ENCODE peak calls at places on chromosome 1, in four cellular contexts. One of them, this sample, is unnamed.

GRCh38 chr1:204577794-204578478 is 61.7 kb downstream of the MDM4 start:
- DNase-seq in H9: no peak
- DNase-seq in neural progenitor cell: no peak
- DNase-seq in OCI-LY7: no peak
- DNase-seq in this sample: no peak

GRCh38 chr1:59947047-59947938 is 20.7 kb upstream of the CYP2J2 start:
- DNase-seq in OCI-LY7: peak
- DNase-seq in H9: peak
- DNase-seq in neural progenitor cell: peak
- DNase-seq in this sample: peak

GRCh38 chr1:211547710-211548109 is 31.3 kb downstream of the SLC30A1 start:
- DNase-seq in H9: no peak
- DNase-seq in OCI-LY7: no peak
- DNase-seq in neural progenitor cell: no peak
- DNase-seq in this sample: no peak

GRCh38 chr1:15400627-15401026 is 9.1 kb upstream of the EFHD2 start:
- DNase-seq in OCI-LY7: no peak
- DNase-seq in neural progenitor cell: no peak
- DNase-seq in H9: no peak
- DNase-seq in this sample: no peak

GRCh38 chr1:158177705-158178450 is 2.8 kb upstream of the CD1D start:
- DNase-seq in OCI-LY7: peak
- DNase-seq in neural progenitor cell: peak
- DNase-seq in H9: peak
- DNase-seq in this sample: peak

GRCh38 chr1:39395357-39395831 is 96.0 kb upstream of the BMP8A start:
- DNase-seq in neural progenitor cell: no peak
- DNase-seq in H9: no peak
- DNase-seq in OCI-LY7: peak
- DNase-seq in this sample: no peak

GRCh38 chr1:114153621-114154145 is at the start of gene SYT6:
- DNase-seq in neural progenitor cell: peak
- DNase-seq in OCI-LY7: no peak
- DNase-seq in H9: no peak
- DNase-seq in this sample: no peak

GRCh38 chr1:83583351-83584014 is 415.4 kb downstream of the TTLL7 start:
- DNase-seq in OCI-LY7: no peak
- DNase-seq in neural progenitor cell: peak
- DNase-seq in H9: peak
- DNase-seq in this sample: no peak

GRCh38 chr1:47189844-47190562 is at the start of gene PDZK1IP1:
- DNase-seq in OCI-LY7: no peak
- DNase-seq in neural progenitor cell: peak
- DNase-seq in H9: peak
- DNase-seq in this sample: no peak

GRCh38 chr1:57550092-57550491 is 126.2 kb upstream of the DAB1 start:
- DNase-seq in H9: no peak
- DNase-seq in neural progenitor cell: no peak
- DNase-seq in OCI-LY7: no peak
- DNase-seq in this sample: no peak

GRCh38 chr1:1371354-1371740 is 3.7 kb downstream of the AURKAIP1 start:
- DNase-seq in OCI-LY7: no peak
- DNase-seq in neural progenitor cell: no peak
- DNase-seq in H9: no peak
- DNase-seq in this sample: no peak

GRCh38 chr1:233294991-233295774 is at the start of gene PCNX2:
- DNase-seq in neural progenitor cell: peak
- DNase-seq in OCI-LY7: peak
- DNase-seq in H9: peak
- DNase-seq in this sample: peak

GRCh38 chr1:183942933-183943693 is 94.4 kb downstream of the COLGALT2 start:
- DNase-seq in neural progenitor cell: peak
- DNase-seq in OCI-LY7: no peak
- DNase-seq in H9: no peak
- DNase-seq in this sample: peak

GRCh38 chr1:17009706-17010105 is 2.0 kb downstream of the ATP13A2 start:
- DNase-seq in neural progenitor cell: no peak
- DNase-seq in OCI-LY7: peak
- DNase-seq in H9: no peak
- DNase-seq in this sample: no peak

GRCh38 chr1:201850053-201850397 is 21.1 kb downstream of the IPO9 start:
- DNase-seq in OCI-LY7: no peak
- DNase-seq in neural progenitor cell: no peak
- DNase-seq in H9: no peak
- DNase-seq in this sample: no peak

GRCh38 chr1:89538361-89538760 is 13.7 kb downstream of the LRRC8B start:
- DNase-seq in neural progenitor cell: no peak
- DNase-seq in H9: no peak
- DNase-seq in OCI-LY7: no peak
- DNase-seq in this sample: no peak

GRCh38 chr1:29651684-29652665 is 415.7 kb downstream of the PTPRU start:
- DNase-seq in H9: peak
- DNase-seq in neural progenitor cell: no peak
- DNase-seq in OCI-LY7: no peak
- DNase-seq in this sample: no peak

GRCh38 chr1:222095606-222096475 is 354.0 kb upstream of the DUSP10 start:
- DNase-seq in neural progenitor cell: peak
- DNase-seq in H9: peak
- DNase-seq in OCI-LY7: peak
- DNase-seq in this sample: peak

GRCh38 chr1:13700521-13701273 is 709 bp downstream of the PRDM2 start:
- DNase-seq in H9: peak
- DNase-seq in neural progenitor cell: peak
- DNase-seq in OCI-LY7: peak
- DNase-seq in this sample: peak

GRCh38 chr1:183807549-183808168 is 2.7 kb downstream of the RGL1 start:
- DNase-seq in neural progenitor cell: no peak
- DNase-seq in H9: no peak
- DNase-seq in OCI-LY7: no peak
- DNase-seq in this sample: no peak

GRCh38 chr1:116794804-116795481 is 40.7 kb downstream of the CD2 start:
- DNase-seq in OCI-LY7: peak
- DNase-seq in neural progenitor cell: no peak
- DNase-seq in H9: no peak
- DNase-seq in this sample: no peak

GRCh38 chr1:113912594-113913311 is 7.6 kb downstream of the DCLRE1B start:
- DNase-seq in OCI-LY7: no peak
- DNase-seq in neural progenitor cell: no peak
- DNase-seq in H9: no peak
- DNase-seq in this sample: no peak

GRCh38 chr1:65493792-65494191 is 73.3 kb downstream of the LEPR start:
- DNase-seq in H9: no peak
- DNase-seq in OCI-LY7: no peak
- DNase-seq in neural progenitor cell: no peak
- DNase-seq in this sample: no peak

GRCh38 chr1:47870480-47870879 is 126.7 kb downstream of the TRABD2B start:
- DNase-seq in OCI-LY7: no peak
- DNase-seq in H9: no peak
- DNase-seq in neural progenitor cell: no peak
- DNase-seq in this sample: no peak

GRCh38 chr1:9671377-9672140 is 20.0 kb downstream of the PIK3CD start:
- DNase-seq in OCI-LY7: no peak
- DNase-seq in H9: no peak
- DNase-seq in neural progenitor cell: no peak
- DNase-seq in this sample: no peak

GRCh38 chr1:37558411-37558810 is 1.7 kb downstream of the DNALI1 start:
- DNase-seq in H9: no peak
- DNase-seq in OCI-LY7: no peak
- DNase-seq in neural progenitor cell: no peak
- DNase-seq in this sample: no peak

GRCh38 chr1:27601771-27602509 is 2.0 kb downstream of the AHDC1 start:
- DNase-seq in neural progenitor cell: peak
- DNase-seq in H9: no peak
- DNase-seq in OCI-LY7: no peak
- DNase-seq in this sample: no peak
- H3K4me2 ChIP-seq in neural progenitor cell: peak
- H3K4me2 ChIP-seq in H9: peak
- H3K4me2 ChIP-seq in OCI-LY7: peak
- H3K4me2 ChIP-seq in this sample: peak

GRCh38 chr1:20551161-20551560 is 1.2 kb upstream of the FAM43B start:
- DNase-seq in H9: no peak
- DNase-seq in OCI-LY7: no peak
- DNase-seq in neural progenitor cell: no peak
- DNase-seq in this sample: no peak

GRCh38 chr1:20552728-20553571 is 577 bp downstream of the FAM43B start:
- DNase-seq in H9: peak
- DNase-seq in neural progenitor cell: peak
- DNase-seq in OCI-LY7: no peak
- DNase-seq in this sample: peak

GRCh38 chr1:20555758-20556120 is 3.4 kb downstream of the FAM43B start:
- DNase-seq in neural progenitor cell: no peak
- DNase-seq in OCI-LY7: no peak
- DNase-seq in H9: no peak
- DNase-seq in this sample: no peak

GRCh38 chr1:20555025-20555757 is 2.8 kb downstream of the FAM43B start:
- DNase-seq in H9: no peak
- DNase-seq in neural progenitor cell: no peak
- DNase-seq in OCI-LY7: no peak
- DNase-seq in this sample: no peak

DNA sequence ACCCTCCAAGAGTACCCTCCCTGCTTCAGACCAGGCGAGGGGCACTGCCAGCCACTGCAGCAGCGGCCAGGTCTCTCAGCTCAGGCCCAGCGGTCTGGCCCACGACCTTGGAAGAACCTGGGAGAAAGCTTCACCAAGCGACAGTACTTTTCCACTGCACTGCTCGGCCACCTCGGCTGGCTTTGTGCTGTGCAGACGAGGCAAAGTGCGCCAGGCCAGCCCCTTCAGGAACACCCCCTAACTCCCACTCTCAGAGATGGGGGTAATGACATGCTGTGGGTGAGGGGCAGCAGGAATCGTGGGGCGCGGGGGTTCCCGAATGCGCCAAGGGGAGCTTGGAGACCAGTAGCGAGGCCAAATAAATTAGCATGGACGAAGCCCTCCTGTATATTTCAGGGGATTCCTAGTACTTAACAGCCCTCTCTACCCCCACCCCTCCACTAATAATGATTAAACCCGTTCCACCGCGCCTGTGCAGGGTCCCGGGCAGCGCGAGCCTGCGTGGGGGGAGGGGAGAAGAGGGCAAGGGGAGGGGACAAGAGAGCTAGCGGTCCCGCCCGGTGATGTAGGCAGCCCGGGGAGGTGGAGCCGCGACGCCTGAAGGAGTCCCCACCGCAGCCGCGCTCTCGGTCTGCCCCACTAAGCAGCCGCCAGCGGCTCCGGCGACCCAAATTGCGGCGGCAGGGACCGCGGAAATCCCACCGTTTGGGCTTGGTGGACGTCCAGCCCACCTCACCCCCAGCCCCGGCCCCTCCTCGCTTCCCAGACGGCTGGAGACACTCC is at the start of gene FAM43B:
- DNase-seq in H9: peak
- DNase-seq in neural progenitor cell: peak
- DNase-seq in OCI-LY7: no peak
- DNase-seq in this sample: peak
- H3K4me2 ChIP-seq in H9: peak
- H3K4me2 ChIP-seq in neural progenitor cell: peak
- H3K4me2 ChIP-seq in OCI-LY7: peak
- H3K4me2 ChIP-seq in this sample: peak

GRCh38 chr1:229268505-229268904 is 2.4 kb upstream of the RAB4A start:
- DNase-seq in neural progenitor cell: no peak
- DNase-seq in H9: no peak
- DNase-seq in OCI-LY7: no peak
- DNase-seq in this sample: no peak

GRCh38 chr1:229272164-229273158 is 1.6 kb downstream of the RAB4A start:
- DNase-seq in neural progenitor cell: no peak
- DNase-seq in OCI-LY7: no peak
- DNase-seq in H9: no peak
- DNase-seq in this sample: no peak

GRCh38 chr1:229270547-229271447 is at the start of gene RAB4A:
- DNase-seq in neural progenitor cell: peak
- DNase-seq in OCI-LY7: peak
- DNase-seq in H9: peak
- DNase-seq in this sample: peak

GRCh38 chr1:229273507-229274232 is 2.8 kb downstream of the RAB4A start:
- DNase-seq in H9: no peak
- DNase-seq in neural progenitor cell: no peak
- DNase-seq in OCI-LY7: no peak
- DNase-seq in this sample: no peak

GRCh38 chr1:229271448-229272120 is 673 bp downstream of the RAB4A start:
- DNase-seq in OCI-LY7: peak
- DNase-seq in neural progenitor cell: peak
- DNase-seq in H9: no peak
- DNase-seq in this sample: peak
- H3K4me2 ChIP-seq in OCI-LY7: peak
- H3K4me2 ChIP-seq in neural progenitor cell: peak
- H3K4me2 ChIP-seq in H9: peak
- H3K4me2 ChIP-seq in this sample: peak

GRCh38 chr1:185497177-185497576 is 180.1 kb upstream of the IVNS1ABP start:
- DNase-seq in OCI-LY7: no peak
- DNase-seq in neural progenitor cell: no peak
- DNase-seq in H9: no peak
- DNase-seq in this sample: no peak

GRCh38 chr1:185491604-185492003 is 174.6 kb upstream of the IVNS1ABP start:
- DNase-seq in OCI-LY7: no peak
- DNase-seq in neural progenitor cell: no peak
- DNase-seq in H9: no peak
- DNase-seq in this sample: no peak

GRCh38 chr1:185495898-185496297 is 178.9 kb upstream of the IVNS1ABP start:
- DNase-seq in OCI-LY7: no peak
- DNase-seq in neural progenitor cell: no peak
- DNase-seq in H9: no peak
- DNase-seq in this sample: no peak

GRCh38 chr1:185490924-185491323 is 173.9 kb upstream of the IVNS1ABP start:
- DNase-seq in neural progenitor cell: no peak
- DNase-seq in OCI-LY7: no peak
- DNase-seq in H9: no peak
- DNase-seq in this sample: no peak

GRCh38 chr1:185495017-185495416 is 178.0 kb upstream of the IVNS1ABP start:
- DNase-seq in OCI-LY7: no peak
- DNase-seq in neural progenitor cell: no peak
- DNase-seq in H9: no peak
- DNase-seq in this sample: no peak
- H3K4me2 ChIP-seq in OCI-LY7: no peak
- H3K4me2 ChIP-seq in neural progenitor cell: no peak
- H3K4me2 ChIP-seq in H9: no peak
- H3K4me2 ChIP-seq in this sample: no peak

GRCh38 chr1:168161459-168161858 is 17.3 kb upstream of the TIPRL start:
- DNase-seq in OCI-LY7: no peak
- DNase-seq in H9: no peak
- DNase-seq in neural progenitor cell: no peak
- DNase-seq in this sample: no peak

GRCh38 chr1:168159251-168159650 is 19.5 kb upstream of the TIPRL start:
- DNase-seq in H9: no peak
- DNase-seq in OCI-LY7: no peak
- DNase-seq in neural progenitor cell: no peak
- DNase-seq in this sample: no peak

GRCh38 chr1:168159979-168160378 is 18.8 kb upstream of the TIPRL start:
- DNase-seq in neural progenitor cell: no peak
- DNase-seq in OCI-LY7: no peak
- DNase-seq in H9: no peak
- DNase-seq in this sample: no peak

GRCh38 chr1:168164771-168165170 is 14.0 kb upstream of the TIPRL start:
- DNase-seq in neural progenitor cell: no peak
- DNase-seq in OCI-LY7: no peak
- DNase-seq in H9: no peak
- DNase-seq in this sample: no peak

GRCh38 chr1:168163670-168164069 is 15.1 kb upstream of the TIPRL start:
- DNase-seq in H9: no peak
- DNase-seq in OCI-LY7: peak
- DNase-seq in neural progenitor cell: no peak
- DNase-seq in this sample: no peak
- H3K4me2 ChIP-seq in H9: no peak
- H3K4me2 ChIP-seq in OCI-LY7: no peak
- H3K4me2 ChIP-seq in neural progenitor cell: no peak
- H3K4me2 ChIP-seq in this sample: no peak